ENCODE peak calls at places on chromosomes 1 and 21, in five cellular contexts. K is central memory CD8-positive, alpha-beta T cell; O is activated T-cell treated with anti-CD3 and anti-CD28 coated beads, Interleukin-2, amount 50 U/mL, for 4 hours; I is body of pancreas; V is upper lobe of left lung. J is an unnamed sample.

GRCh38 chr1:245045087-245045881 is 109.5 kb upstream of the KIF26B start:
- ATAC-seq in K (no peak), O (no peak), I (peak), V (no peak), J (no peak)

GRCh38 chr1:76292418-76293184 is 218.1 kb downstream of the ST6GALNAC3 start:
- ATAC-seq in K (peak), O (no peak), I (no peak), V (no peak), J (peak)

GRCh38 chr1:241181971-241182370 is 175.0 kb downstream of the RGS7 start:
- ATAC-seq in K (no peak), O (no peak), I (no peak), V (no peak), J (no peak)

GRCh38 chr1:112698366-112699310 is 8.3 kb downstream of the RHOC start:
- ATAC-seq in K (no peak), O (no peak), I (peak), V (no peak), J (no peak)

GRCh38 chr21:17071093-17071492 is 441.8 kb upstream of the CXADR start:
- ATAC-seq in K (no peak), O (no peak), I (no peak), V (no peak), J (no peak)

GRCh38 chr1:231233735-231234417 is 7.1 kb upstream of the GNPAT start:
- ATAC-seq in K (no peak), O (no peak), I (peak), V (no peak), J (no peak)

GRCh38 chr1:23460519-23460918 is 23.5 kb downstream of the ASAP3 start:
- ATAC-seq in K (no peak), O (no peak), I (no peak), V (no peak), J (no peak)

GRCh38 chr1:230153655-230154296 is 86.7 kb downstream of the GALNT2 start:
- ATAC-seq in K (no peak), O (no peak), I (peak), V (no peak), J (no peak)

GRCh38 chr21:45220106-45220505 is 67.6 kb downstream of the POFUT2 start:
- ATAC-seq in K (no peak), O (no peak), I (peak), V (no peak), J (no peak)

GRCh38 chr1:110482662-110483307 is 31.8 kb downstream of the PROK1 start:
- ATAC-seq in K (no peak), O (no peak), I (peak), V (peak), J (no peak)

GRCh38 chr1:19262047-19262446 is 10.4 kb downstream of the MRTO4 start:
- ATAC-seq in K (no peak), O (no peak), I (no peak), V (no peak), J (no peak)

GRCh38 chr1:55848906-55849305 is 633.7 kb upstream of the USP24 start:
- ATAC-seq in K (no peak), O (no peak), I (no peak), V (no peak), J (no peak)

GRCh38 chr1:66564250-66564649 is 30.3 kb downstream of the SGIP1 start:
- ATAC-seq in K (no peak), O (no peak), I (no peak), V (no peak), J (peak)

GRCh38 chr1:4462831-4463484 is 191.5 kb upstream of the AJAP1 start:
- ATAC-seq in K (no peak), O (no peak), I (no peak), V (no peak), J (no peak)

GRCh38 chr1:78825561-78825960 is 175.9 kb downstream of the IFI44 start:
- ATAC-seq in K (no peak), O (no peak), I (no peak), V (no peak), J (no peak)

GRCh38 chr1:30765610-30766434 is 8.2 kb upstream of the LAPTM5 start:
- ATAC-seq in K (no peak), O (peak), I (no peak), V (no peak), J (peak)

GRCh38 chr1:200907611-200908097 is 13.0 kb downstream of the INAVA start:
- ATAC-seq in K (no peak), O (no peak), I (no peak), V (no peak), J (no peak)

GRCh38 chr21:23017989-23018388 is 2019.8 kb downstream of the NCAM2 start:
- ATAC-seq in K (no peak), O (no peak), I (no peak), V (no peak), J (no peak)

GRCh38 chr1:247182994-247183393 is 11.2 kb upstream of the ZNF124 start:
- ATAC-seq in K (no peak), O (no peak), I (no peak), V (no peak), J (no peak)

GRCh38 chr1:221688488-221688843 is 53.4 kb downstream of the DUSP10 start:
- ATAC-seq in K (no peak), O (no peak), I (no peak), V (no peak), J (peak)

GRCh38 chr1:160704250-160704649 is 7.4 kb downstream of the CD48 start:
- ATAC-seq in K (no peak), O (no peak), I (no peak), V (peak), J (no peak)

GRCh38 chr1:29793653-29794348 is 557.5 kb downstream of the PTPRU start:
- ATAC-seq in K (no peak), O (no peak), I (no peak), V (no peak), J (no peak)

GRCh38 chr1:159869607-159870006 is 7.2 kb upstream of the VSIG8 start:
- ATAC-seq in K (no peak), O (no peak), I (no peak), V (no peak), J (no peak)

GRCh38 chr21:44010429-44010828 is 1.7 kb upstream of the TRAPPC10 start:
- ATAC-seq in K (no peak), O (no peak), I (no peak), V (no peak), J (no peak)

GRCh38 chr21:31136891-31137290 is 98.6 kb upstream of the KRTAP19-8 start:
- ATAC-seq in K (no peak), O (no peak), I (no peak), V (no peak), J (no peak)

GRCh38 chr1:202045699-202046098 is 35.3 kb downstream of the ELF3 start:
- ATAC-seq in K (no peak), O (no peak), I (no peak), V (peak), J (no peak)

GRCh38 chr1:168794057-168794456 is 65.1 kb upstream of the DPT start:
- ATAC-seq in K (no peak), O (no peak), I (no peak), V (no peak), J (peak)

GRCh38 chr1:95117207-95118018 is at the start of gene TLCD4:
- ATAC-seq in K (peak), O (peak), I (peak), V (peak), J (peak)

GRCh38 chr1:1246601-1247340 is at the start of gene C1QTNF12:
- ATAC-seq in K (no peak), O (peak), I (no peak), V (no peak), J (no peak)

GRCh38 chr1:31932491-31933316 is 5.5 kb downstream of the PTP4A2 start:
- ATAC-seq in K (peak), O (peak), I (peak), V (no peak), J (peak)

GRCh38 chr1:39205102-39205780 is 746 bp downstream of the MACF1 start:
- ATAC-seq in K (peak), O (peak), I (peak), V (peak), J (peak)

GRCh38 chr1:30778156-30778978 is 20.8 kb upstream of the LAPTM5 start:
- ATAC-seq in K (no peak), O (peak), I (no peak), V (no peak), J (peak)

GRCh38 chr1:198212675-198213074 is 55.9 kb downstream of the NEK7 start:
- ATAC-seq in K (peak), O (no peak), I (no peak), V (no peak), J (peak)

GRCh38 chr21:41640756-41641509 is 125.9 kb downstream of the RIPK4 start:
- ATAC-seq in K (no peak), O (no peak), I (peak), V (no peak), J (no peak)

GRCh38 chr1:237199026-237199425 is 157.0 kb downstream of the RYR2 start:
- ATAC-seq in K (no peak), O (no peak), I (no peak), V (no peak), J (no peak)

GRCh38 chr1:78303620-78304019 is 187.2 kb upstream of the PTGFR start:
- ATAC-seq in K (no peak), O (no peak), I (peak), V (no peak), J (no peak)